ENCODE peak calls at places on chromosome 10, in five cellular contexts. P, U, F, Q and B are unnamed samples.

GRCh38 chr10:14474656-14475055 is 143.9 kb upstream of the FRMD4A start:
- DNase-seq in P (no peak), U (no peak), F (no peak), Q (no peak), B (no peak)

GRCh38 chr10:67520924-67521520 is 175.0 kb downstream of the CTNNA3 start:
- DNase-seq in P (peak; percentile 2), U (peak; percentile 65), F (peak; percentile 17), Q (peak; percentile 38), B (peak; percentile 80)

GRCh38 chr10:107071301-107071700 is 93.2 kb downstream of the SORCS1 start:
- DNase-seq in P (no peak), U (no peak), F (no peak), Q (no peak), B (no peak)

GRCh38 chr10:103885617-103886016 is 30.2 kb upstream of the SH3PXD2A start:
- DNase-seq in P (no peak), U (no peak), F (no peak), Q (no peak), B (no peak)

GRCh38 chr10:86876748-86877147 is 80.7 kb downstream of the MMRN2 start:
- DNase-seq in P (no peak), U (no peak), F (no peak), Q (no peak), B (no peak)

GRCh38 chr10:13834581-13835286 is 248.0 kb downstream of the PRPF18 start:
- DNase-seq in P (no peak), U (no peak), F (no peak), Q (no peak), B (peak; percentile 46)

GRCh38 chr10:132346806-132347205 is 14.8 kb downstream of the LRRC27 start:
- DNase-seq in P (no peak), U (no peak), F (no peak), Q (no peak), B (no peak)

GRCh38 chr10:123287594-123288247 is 133.5 kb downstream of the BUB3 start:
- DNase-seq in P (no peak), U (peak; percentile 65), F (no peak), Q (no peak), B (no peak)

GRCh38 chr10:59234194-59234593 is 57.8 kb downstream of the PHYHIPL start:
- DNase-seq in P (no peak), U (no peak), F (no peak), Q (no peak), B (no peak)

GRCh38 chr10:59537451-59537850 is 172.2 kb downstream of the SLC16A9 start:
- DNase-seq in P (no peak), U (no peak), F (no peak), Q (no peak), B (no peak)

GRCh38 chr10:21531164-21531563 is 2.9 kb upstream of the MLLT10 start:
- DNase-seq in P (no peak), U (peak; percentile 35), F (no peak), Q (no peak), B (no peak)

GRCh38 chr10:17025444-17026295 is 103.9 kb downstream of the CUBN start:
- DNase-seq in P (no peak), U (peak; percentile 46), F (peak; percentile 44), Q (peak; percentile 17), B (no peak)

GRCh38 chr10:95209509-95210127 is 15.6 kb downstream of the ACSM6 start:
- DNase-seq in P (no peak), U (no peak), F (no peak), Q (no peak), B (no peak)

GRCh38 chr10:69747179-69747578 is 54.5 kb upstream of the COL13A1 start:
- DNase-seq in P (no peak), U (no peak), F (no peak), Q (no peak), B (no peak)

GRCh38 chr10:71972746-71973695 is 8.8 kb downstream of the CHST3 start:
- DNase-seq in P (no peak), U (no peak), F (no peak), Q (no peak), B (no peak)
- TF ChIP-seq JUNB in P (no peak), U (no peak), F (no peak), Q (no peak), B (no peak)

DNA sequence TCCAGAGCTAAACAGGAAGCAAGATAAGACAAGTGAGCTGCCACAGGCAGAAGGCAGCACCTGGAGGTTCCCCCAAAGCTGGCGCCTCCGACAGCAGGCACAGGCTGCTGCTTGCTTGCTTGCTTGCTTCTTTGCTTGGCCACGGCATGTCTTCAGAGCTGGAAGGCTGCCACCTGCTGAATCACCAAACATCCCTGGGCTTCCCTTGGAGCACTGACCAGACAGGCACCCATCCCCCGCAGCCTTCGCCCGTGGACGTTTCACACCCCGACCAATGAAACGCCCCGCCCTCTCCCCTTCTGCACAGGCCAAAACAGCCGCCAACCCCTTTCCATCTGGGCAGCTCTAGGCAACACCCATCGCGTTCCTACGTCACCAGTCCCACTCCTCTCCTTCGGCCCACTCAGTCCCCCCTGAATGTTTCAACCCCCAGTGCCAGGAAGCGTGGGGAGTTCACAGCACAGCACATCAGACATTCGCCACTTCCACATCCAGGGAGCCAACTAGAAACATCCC is 1.7 kb downstream of the SGMS1 start:
- DNase-seq in P (peak; percentile 83), U (peak; percentile 85), F (peak; percentile 93), Q (peak; percentile 52), B (peak; percentile 64)
- TF ChIP-seq JUNB in P (no peak), U (no peak), F (no peak), Q (no peak), B (no peak)

GRCh38 chr10:109214916-109215740 is 708.2 kb downstream of the XPNPEP1 start:
- DNase-seq in P (no peak), U (no peak), F (no peak), Q (no peak), B (no peak)
- TF ChIP-seq JUNB in P (no peak), U (no peak), F (no peak), Q (no peak), B (no peak)

DNA sequence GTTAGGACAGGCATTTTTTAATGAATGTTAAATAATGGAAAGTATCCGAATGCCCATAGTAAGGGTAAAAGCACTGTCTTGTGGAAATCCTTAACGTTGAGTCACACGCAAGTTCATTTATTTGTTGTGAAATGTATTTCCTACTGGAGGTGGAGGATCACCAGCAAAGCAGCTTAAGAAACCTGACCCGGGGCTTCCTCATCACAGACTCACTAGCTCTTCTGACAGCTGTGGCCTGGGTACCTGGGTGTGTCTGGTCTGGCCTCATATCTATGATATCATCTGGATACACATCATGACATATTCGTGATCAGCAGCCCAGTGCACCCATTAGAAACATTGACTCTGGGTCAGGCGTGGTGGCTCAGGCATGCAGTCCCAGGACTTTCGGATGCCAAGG is 8.9 kb downstream of the DRGX start:
- DNase-seq in P (no peak), U (no peak), F (no peak), Q (no peak), B (no peak)
- TF ChIP-seq JUNB in P (no peak), U (no peak), F (no peak), Q (no peak), B (no peak)

GRCh38 chr10:7123719-7124118 is 287.1 kb downstream of the SFMBT2 start:
- DNase-seq in P (no peak), U (no peak), F (no peak), Q (no peak), B (no peak)
- TF ChIP-seq JUNB in P (no peak), U (no peak), F (no peak), Q (no peak), B (no peak)

GRCh38 chr10:126621836-126622235 is 48.7 kb downstream of the C10orf90 start:
- DNase-seq in P (no peak), U (no peak), F (no peak), Q (no peak), B (no peak)

GRCh38 chr10:126616737-126617136 is 53.8 kb downstream of the C10orf90 start:
- DNase-seq in P (no peak), U (no peak), F (no peak), Q (no peak), B (no peak)

GRCh38 chr10:126618466-126618865 is 52.0 kb downstream of the C10orf90 start:
- DNase-seq in P (no peak), U (no peak), F (no peak), Q (no peak), B (no peak)

GRCh38 chr10:126617208-126617607 is 53.3 kb downstream of the C10orf90 start:
- DNase-seq in P (no peak), U (no peak), F (no peak), Q (no peak), B (no peak)
- TF ChIP-seq JUNB in P (no peak), U (no peak), F (no peak), Q (no peak), B (no peak)

GRCh38 chr10:60615551-60615950 is 162.7 kb upstream of the CDK1 start:
- DNase-seq in P (no peak), U (no peak), F (no peak), Q (no peak), B (no peak)

GRCh38 chr10:60606343-60607080 is 171.8 kb upstream of the CDK1 start:
- DNase-seq in P (no peak), U (no peak), F (no peak), Q (no peak), B (no peak)

GRCh38 chr10:60613434-60613833 is 164.8 kb upstream of the CDK1 start:
- DNase-seq in P (no peak), U (no peak), F (no peak), Q (no peak), B (no peak)

GRCh38 chr10:60607409-60607808 is 170.9 kb upstream of the CDK1 start:
- DNase-seq in P (no peak), U (no peak), F (no peak), Q (no peak), B (no peak)

GRCh38 chr10:60611291-60611747 is 167.0 kb upstream of the CDK1 start:
- DNase-seq in P (no peak), U (peak; percentile 21), F (peak; percentile 7), Q (peak; percentile 15), B (peak; percentile 39)
- TF ChIP-seq JUNB in P (no peak), U (no peak), F (peak; percentile 10), Q (no peak), B (no peak)

GRCh38 chr10:116706281-116706680 is 36.1 kb downstream of the HSPA12A start:
- DNase-seq in P (no peak), U (no peak), F (no peak), Q (no peak), B (no peak)

GRCh38 chr10:116710021-116710420 is 32.3 kb downstream of the HSPA12A start:
- DNase-seq in P (no peak), U (no peak), F (no peak), Q (no peak), B (no peak)

GRCh38 chr10:116708877-116709276 is 33.5 kb downstream of the HSPA12A start:
- DNase-seq in P (no peak), U (no peak), F (no peak), Q (no peak), B (no peak)

GRCh38 chr10:116707981-116708380 is 34.4 kb downstream of the HSPA12A start:
- DNase-seq in P (no peak), U (no peak), F (no peak), Q (no peak), B (no peak)

GRCh38 chr10:116708386-116708785 is 34.0 kb downstream of the HSPA12A start:
- DNase-seq in P (no peak), U (no peak), F (no peak), Q (no peak), B (no peak)
- TF ChIP-seq JUNB in P (no peak), U (no peak), F (no peak), Q (no peak), B (no peak)

DNA sequence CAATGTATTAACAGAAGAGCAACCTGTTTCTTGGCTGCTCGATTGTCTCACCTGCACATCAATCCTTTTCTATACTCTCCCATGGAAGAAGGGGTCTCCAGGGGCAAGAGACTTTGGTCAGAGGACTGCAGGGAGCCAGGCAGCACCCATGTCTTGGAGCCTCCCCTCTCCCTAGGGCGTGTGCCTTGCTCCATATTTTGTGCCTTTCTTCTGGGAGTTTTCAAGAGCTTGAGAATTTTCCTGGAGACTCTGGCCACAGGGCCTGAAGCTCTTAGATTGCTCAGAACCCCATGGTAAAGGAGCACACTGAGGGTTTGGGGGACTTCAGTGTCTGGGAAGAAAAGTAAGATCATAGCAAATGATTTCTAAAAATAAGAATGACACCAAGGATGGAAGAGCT is 5.4 kb upstream of the CSGALNACT2 start:
- DNase-seq in P (no peak), U (no peak), F (peak; percentile 3), Q (no peak), B (no peak)
- TF ChIP-seq JUNB in P (no peak), U (no peak), F (no peak), Q (no peak), B (no peak)